ENCODE peak calls at places on chromosomes 11 and 22, in nine cellular contexts. One of them, this sample, is unnamed.
A peak's percentile ranks its signal among the peaks of the same experiment; 100 is the strongest.

GRCh38 chr11:42870480-42870879 is 441.3 kb upstream of the API5 start:
- DNase-seq in thoracic aorta: no peak
- DNase-seq in spleen: no peak
- DNase-seq in OCI-LY7: no peak
- DNase-seq in cardiac muscle cell: no peak
- DNase-seq in fibroblast of villous mesenchyme: no peak
- DNase-seq in mucosa of descending colon: no peak
- DNase-seq in pancreas: no peak
- DNase-seq in hepatocyte: no peak
- DNase-seq in this sample: no peak

GRCh38 chr22:22076937-22077703 is 94.5 kb upstream of the TOP3B start:
- DNase-seq in thoracic aorta: no peak
- DNase-seq in spleen: no peak
- DNase-seq in OCI-LY7: no peak
- DNase-seq in cardiac muscle cell: no peak
- DNase-seq in fibroblast of villous mesenchyme: peak; percentile 27
- DNase-seq in mucosa of descending colon: no peak
- DNase-seq in pancreas: no peak
- DNase-seq in hepatocyte: no peak
- DNase-seq in this sample: no peak

GRCh38 chr11:7688238-7688826 is 15.0 kb upstream of the CYB5R2 start:
- DNase-seq in thoracic aorta: no peak
- DNase-seq in spleen: no peak
- DNase-seq in OCI-LY7: peak; percentile 60
- DNase-seq in cardiac muscle cell: peak; percentile 55
- DNase-seq in fibroblast of villous mesenchyme: peak; percentile 48
- DNase-seq in mucosa of descending colon: no peak
- DNase-seq in pancreas: no peak
- DNase-seq in hepatocyte: peak; percentile 66
- DNase-seq in this sample: no peak

GRCh38 chr11:78313181-78313788 is 104.3 kb downstream of the GAB2 start:
- DNase-seq in thoracic aorta: no peak
- DNase-seq in spleen: no peak
- DNase-seq in OCI-LY7: no peak
- DNase-seq in cardiac muscle cell: no peak
- DNase-seq in fibroblast of villous mesenchyme: peak; percentile 67
- DNase-seq in mucosa of descending colon: no peak
- DNase-seq in pancreas: peak; percentile 11
- DNase-seq in hepatocyte: peak; percentile 31
- DNase-seq in this sample: no peak

GRCh38 chr11:45393826-45394225 is 107.7 kb upstream of the SYT13 start:
- DNase-seq in thoracic aorta: no peak
- DNase-seq in spleen: no peak
- DNase-seq in OCI-LY7: no peak
- DNase-seq in cardiac muscle cell: no peak
- DNase-seq in fibroblast of villous mesenchyme: no peak
- DNase-seq in mucosa of descending colon: no peak
- DNase-seq in pancreas: no peak
- DNase-seq in hepatocyte: no peak
- DNase-seq in this sample: no peak

GRCh38 chr11:17207317-17208256 is at the start of gene PIK3C2A:
- DNase-seq in thoracic aorta: peak; percentile 87
- DNase-seq in spleen: peak; percentile 100
- DNase-seq in OCI-LY7: peak; percentile 96
- DNase-seq in cardiac muscle cell: peak; percentile 98
- DNase-seq in fibroblast of villous mesenchyme: peak; percentile 95
- DNase-seq in mucosa of descending colon: peak; percentile 98
- DNase-seq in pancreas: peak; percentile 96
- DNase-seq in hepatocyte: peak; percentile 98
- DNase-seq in this sample: peak; percentile 98

GRCh38 chr22:40671369-40671768 is 7.9 kb upstream of the MCHR1 start:
- DNase-seq in thoracic aorta: no peak
- DNase-seq in spleen: no peak
- DNase-seq in OCI-LY7: no peak
- DNase-seq in cardiac muscle cell: no peak
- DNase-seq in fibroblast of villous mesenchyme: no peak
- DNase-seq in mucosa of descending colon: no peak
- DNase-seq in pancreas: no peak
- DNase-seq in hepatocyte: no peak
- DNase-seq in this sample: no peak

GRCh38 chr11:111407652-111408051 is 28.6 kb upstream of the POU2AF1 start:
- DNase-seq in thoracic aorta: no peak
- DNase-seq in spleen: no peak
- DNase-seq in OCI-LY7: no peak
- DNase-seq in cardiac muscle cell: no peak
- DNase-seq in fibroblast of villous mesenchyme: no peak
- DNase-seq in mucosa of descending colon: no peak
- DNase-seq in pancreas: no peak
- DNase-seq in hepatocyte: no peak
- DNase-seq in this sample: no peak

GRCh38 chr11:97202613-97203292 is 812.9 kb downstream of the JRKL start:
- DNase-seq in thoracic aorta: no peak
- DNase-seq in spleen: no peak
- DNase-seq in OCI-LY7: no peak
- DNase-seq in cardiac muscle cell: peak; percentile 62
- DNase-seq in fibroblast of villous mesenchyme: no peak
- DNase-seq in mucosa of descending colon: no peak
- DNase-seq in pancreas: no peak
- DNase-seq in hepatocyte: no peak
- DNase-seq in this sample: no peak

GRCh38 chr11:68127791-68128681 is 6.8 kb upstream of the CHKA start:
- DNase-seq in thoracic aorta: no peak
- DNase-seq in spleen: peak; percentile 80
- DNase-seq in OCI-LY7: no peak
- DNase-seq in cardiac muscle cell: peak; percentile 95
- DNase-seq in fibroblast of villous mesenchyme: peak; percentile 86
- DNase-seq in mucosa of descending colon: peak; percentile 74
- DNase-seq in pancreas: peak; percentile 87
- DNase-seq in hepatocyte: peak; percentile 96
- DNase-seq in this sample: peak; percentile 66

GRCh38 chr22:46457502-46458488 is 79.6 kb downstream of the CELSR1 start:
- DNase-seq in thoracic aorta: no peak
- DNase-seq in spleen: no peak
- DNase-seq in OCI-LY7: no peak
- DNase-seq in cardiac muscle cell: no peak
- DNase-seq in fibroblast of villous mesenchyme: peak; percentile 3
- DNase-seq in mucosa of descending colon: no peak
- DNase-seq in pancreas: no peak
- DNase-seq in hepatocyte: peak; percentile 36
- DNase-seq in this sample: peak; percentile 41

GRCh38 chr22:46315976-46316375 is 19.3 kb downstream of the GTSE1 start:
- DNase-seq in thoracic aorta: no peak
- DNase-seq in spleen: peak; percentile 55
- DNase-seq in OCI-LY7: no peak
- DNase-seq in cardiac muscle cell: no peak
- DNase-seq in fibroblast of villous mesenchyme: no peak
- DNase-seq in mucosa of descending colon: no peak
- DNase-seq in pancreas: no peak
- DNase-seq in hepatocyte: no peak
- DNase-seq in this sample: no peak

GRCh38 chr11:70334351-70334995 is 63.9 kb upstream of the CTTN start:
- DNase-seq in thoracic aorta: no peak
- DNase-seq in spleen: no peak
- DNase-seq in OCI-LY7: no peak
- DNase-seq in cardiac muscle cell: no peak
- DNase-seq in fibroblast of villous mesenchyme: no peak
- DNase-seq in mucosa of descending colon: no peak
- DNase-seq in pancreas: no peak
- DNase-seq in hepatocyte: no peak
- DNase-seq in this sample: no peak

GRCh38 chr11:70333206-70333605 is 62.7 kb downstream of the PPFIA1 start:
- DNase-seq in thoracic aorta: no peak
- DNase-seq in spleen: no peak
- DNase-seq in OCI-LY7: no peak
- DNase-seq in cardiac muscle cell: peak; percentile 42
- DNase-seq in fibroblast of villous mesenchyme: peak; percentile 72
- DNase-seq in mucosa of descending colon: no peak
- DNase-seq in pancreas: no peak
- DNase-seq in hepatocyte: no peak
- DNase-seq in this sample: no peak

GRCh38 chr11:70332567-70332966 is 62.1 kb downstream of the PPFIA1 start:
- DNase-seq in thoracic aorta: no peak
- DNase-seq in spleen: no peak
- DNase-seq in OCI-LY7: no peak
- DNase-seq in cardiac muscle cell: no peak
- DNase-seq in fibroblast of villous mesenchyme: no peak
- DNase-seq in mucosa of descending colon: no peak
- DNase-seq in pancreas: no peak
- DNase-seq in hepatocyte: no peak
- DNase-seq in this sample: no peak

GRCh38 chr11:70328556-70328955 is 58.1 kb downstream of the PPFIA1 start:
- DNase-seq in thoracic aorta: no peak
- DNase-seq in spleen: no peak
- DNase-seq in OCI-LY7: no peak
- DNase-seq in cardiac muscle cell: no peak
- DNase-seq in fibroblast of villous mesenchyme: no peak
- DNase-seq in mucosa of descending colon: no peak
- DNase-seq in pancreas: no peak
- DNase-seq in hepatocyte: no peak
- DNase-seq in this sample: no peak

GRCh38 chr11:70331901-70332300 is 61.4 kb downstream of the PPFIA1 start:
- DNase-seq in thoracic aorta: no peak
- DNase-seq in spleen: no peak
- DNase-seq in OCI-LY7: no peak
- DNase-seq in cardiac muscle cell: no peak
- DNase-seq in fibroblast of villous mesenchyme: no peak
- DNase-seq in mucosa of descending colon: no peak
- DNase-seq in pancreas: no peak
- DNase-seq in hepatocyte: no peak
- DNase-seq in this sample: no peak
- TF ChIP-seq CTCF in thoracic aorta: no peak
- TF ChIP-seq CTCF in spleen: no peak
- TF ChIP-seq CTCF in OCI-LY7: no peak
- TF ChIP-seq CTCF in cardiac muscle cell: no peak
- TF ChIP-seq CTCF in fibroblast of villous mesenchyme: no peak
- TF ChIP-seq CTCF in mucosa of descending colon: no peak
- TF ChIP-seq CTCF in pancreas: no peak
- TF ChIP-seq CTCF in hepatocyte: no peak
- TF ChIP-seq CTCF in this sample: no peak

GRCh38 chr11:64340671-64341335 is 799 bp downstream of the CCDC88B start:
- DNase-seq in thoracic aorta: no peak
- DNase-seq in spleen: peak; percentile 96
- DNase-seq in OCI-LY7: peak; percentile 78
- DNase-seq in cardiac muscle cell: peak; percentile 30
- DNase-seq in fibroblast of villous mesenchyme: no peak
- DNase-seq in mucosa of descending colon: peak; percentile 72
- DNase-seq in pancreas: no peak
- DNase-seq in hepatocyte: peak; percentile 34
- DNase-seq in this sample: peak; percentile 81

GRCh38 chr11:64343740-64344133 is 3.7 kb downstream of the CCDC88B start:
- DNase-seq in thoracic aorta: no peak
- DNase-seq in spleen: peak; percentile 81
- DNase-seq in OCI-LY7: no peak
- DNase-seq in cardiac muscle cell: peak; percentile 33
- DNase-seq in fibroblast of villous mesenchyme: no peak
- DNase-seq in mucosa of descending colon: peak; percentile 68
- DNase-seq in pancreas: no peak
- DNase-seq in hepatocyte: peak; percentile 6
- DNase-seq in this sample: peak; percentile 76

GRCh38 chr11:64341429-64341828 is 1.4 kb downstream of the CCDC88B start:
- DNase-seq in thoracic aorta: no peak
- DNase-seq in spleen: peak; percentile 87
- DNase-seq in OCI-LY7: no peak
- DNase-seq in cardiac muscle cell: no peak
- DNase-seq in fibroblast of villous mesenchyme: no peak
- DNase-seq in mucosa of descending colon: peak; percentile 47
- DNase-seq in pancreas: no peak
- DNase-seq in hepatocyte: peak; percentile 3
- DNase-seq in this sample: no peak

GRCh38 chr11:64342869-64343739 is 3.1 kb downstream of the CCDC88B start:
- DNase-seq in thoracic aorta: no peak
- DNase-seq in spleen: peak; percentile 82
- DNase-seq in OCI-LY7: no peak
- DNase-seq in cardiac muscle cell: no peak
- DNase-seq in fibroblast of villous mesenchyme: no peak
- DNase-seq in mucosa of descending colon: peak; percentile 42
- DNase-seq in pancreas: no peak
- DNase-seq in hepatocyte: peak; percentile 2
- DNase-seq in this sample: no peak

DNA sequence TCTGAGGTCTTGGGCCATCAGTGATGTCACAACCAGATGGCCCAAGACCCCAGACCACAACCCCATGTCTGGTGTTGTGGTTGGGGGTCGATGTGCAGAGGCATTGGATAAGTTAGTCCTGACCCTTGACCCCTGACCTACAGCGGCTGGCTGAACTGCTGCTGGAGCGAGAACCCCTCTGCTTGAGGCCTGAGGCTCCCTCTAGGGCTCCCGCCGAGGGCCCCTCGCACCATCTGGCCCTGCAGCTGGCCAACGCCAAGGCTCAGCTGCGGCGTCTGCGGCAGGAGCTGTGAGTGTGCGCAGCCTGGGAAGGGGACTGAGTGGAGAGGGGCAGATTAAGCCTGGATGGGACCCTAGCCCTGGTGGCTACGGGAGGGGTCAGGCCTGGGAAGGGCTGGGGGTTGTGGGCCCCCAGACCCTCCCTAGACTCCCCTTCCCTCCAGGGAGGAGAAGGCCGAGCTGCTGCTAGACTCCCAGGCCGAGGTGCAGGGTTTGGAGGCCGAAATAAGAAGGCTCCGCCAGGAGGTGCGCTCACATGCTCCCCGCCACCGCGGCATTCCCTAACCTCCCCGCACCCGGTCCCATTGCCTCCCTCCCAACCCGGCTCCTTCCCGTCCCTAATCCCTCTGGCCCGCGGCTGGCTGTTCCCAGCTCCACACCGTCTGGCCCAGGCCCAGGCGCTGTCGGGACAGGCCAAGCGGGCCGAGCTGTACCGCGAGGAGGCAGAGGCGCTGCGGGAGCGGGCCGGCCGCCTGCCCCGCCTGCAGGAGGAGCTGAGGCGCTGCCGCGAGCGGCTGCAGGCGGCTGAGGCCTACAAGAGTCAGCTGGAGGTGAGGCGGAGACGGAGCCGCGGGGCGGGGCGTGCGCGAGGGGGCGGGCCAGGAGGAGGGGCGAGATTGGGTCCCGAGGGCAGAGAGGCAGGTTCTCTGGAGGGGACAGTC is 2.1 kb downstream of the CCDC88B start:
- DNase-seq in thoracic aorta: peak; percentile 46
- DNase-seq in spleen: peak; percentile 97
- DNase-seq in OCI-LY7: peak; percentile 91
- DNase-seq in cardiac muscle cell: peak; percentile 91
- DNase-seq in fibroblast of villous mesenchyme: peak; percentile 86
- DNase-seq in mucosa of descending colon: peak; percentile 99
- DNase-seq in pancreas: peak; percentile 97
- DNase-seq in hepatocyte: peak; percentile 93
- DNase-seq in this sample: peak; percentile 94
- TF ChIP-seq CTCF in thoracic aorta: peak; percentile 50
- TF ChIP-seq CTCF in spleen: peak; percentile 50
- TF ChIP-seq CTCF in OCI-LY7: peak; percentile 65
- TF ChIP-seq CTCF in cardiac muscle cell: peak; percentile 54
- TF ChIP-seq CTCF in fibroblast of villous mesenchyme: peak; percentile 58
- TF ChIP-seq CTCF in mucosa of descending colon: peak; percentile 55
- TF ChIP-seq CTCF in pancreas: no peak
- TF ChIP-seq CTCF in hepatocyte: peak; percentile 45
- TF ChIP-seq CTCF in this sample: peak; percentile 24

GRCh38 chr22:27919943-27920755 is 1.1 kb upstream of the PITPNB start:
- DNase-seq in thoracic aorta: no peak
- DNase-seq in spleen: no peak
- DNase-seq in OCI-LY7: no peak
- DNase-seq in cardiac muscle cell: peak; percentile 78
- DNase-seq in fibroblast of villous mesenchyme: peak; percentile 88
- DNase-seq in mucosa of descending colon: no peak
- DNase-seq in pancreas: no peak
- DNase-seq in hepatocyte: peak; percentile 57
- DNase-seq in this sample: no peak
- TF ChIP-seq CTCF in thoracic aorta: no peak
- TF ChIP-seq CTCF in spleen: no peak
- TF ChIP-seq CTCF in OCI-LY7: no peak
- TF ChIP-seq CTCF in cardiac muscle cell: peak; percentile 12
- TF ChIP-seq CTCF in fibroblast of villous mesenchyme: peak; percentile 2
- TF ChIP-seq CTCF in mucosa of descending colon: no peak
- TF ChIP-seq CTCF in pancreas: no peak
- TF ChIP-seq CTCF in hepatocyte: no peak
- TF ChIP-seq CTCF in this sample: no peak

GRCh38 chr11:406796-407650 is 7.8 kb downstream of the SIGIRR start:
- DNase-seq in thoracic aorta: no peak
- DNase-seq in spleen: peak; percentile 98
- DNase-seq in OCI-LY7: peak; percentile 94
- DNase-seq in cardiac muscle cell: peak; percentile 84
- DNase-seq in fibroblast of villous mesenchyme: peak; percentile 87
- DNase-seq in mucosa of descending colon: peak; percentile 91
- DNase-seq in pancreas: peak; percentile 70
- DNase-seq in hepatocyte: peak; percentile 89
- DNase-seq in this sample: peak; percentile 72
- TF ChIP-seq CTCF in thoracic aorta: no peak
- TF ChIP-seq CTCF in spleen: no peak
- TF ChIP-seq CTCF in OCI-LY7: peak; percentile 62
- TF ChIP-seq CTCF in cardiac muscle cell: peak; percentile 11
- TF ChIP-seq CTCF in fibroblast of villous mesenchyme: peak; percentile 17
- TF ChIP-seq CTCF in mucosa of descending colon: no peak
- TF ChIP-seq CTCF in pancreas: no peak
- TF ChIP-seq CTCF in hepatocyte: peak; percentile 20
- TF ChIP-seq CTCF in this sample: no peak